ENCODE peak calls at places on chromosomes 11 and 22, in ten cellular contexts. E is fibroblast of the conjunctiva; V is GF-D8; H is OCI-LY7; N is fibroblast of lung; W is endothelial cell; Q is omental fat pad; K is stimulated activated CD4-positive, alpha-beta T cell treated with anti-CD3 and anti-CD28 coated beads, TNF-alpha, amount 100 ng/mL, for 1 hour; S is trophoblast cell; R is PC-3. J is an unnamed sample.

GRCh38 chr11:8533332-8533731 is 60.7 kb downstream of the STK33 start:
- DNase-seq in Q (no peak), N (no peak), E (no peak), K (no peak), H (no peak), S (no peak), W (no peak), V (no peak), R (no peak), J (peak)

GRCh38 chr11:112310414-112310813 is 49.8 kb upstream of the PLET1 start:
- DNase-seq in Q (no peak), S (no peak), E (no peak), K (no peak), N (no peak), W (no peak), V (no peak), H (no peak), R (peak), J (no peak)

GRCh38 chr11:134244593-134244992 is 8.6 kb downstream of the THYN1 start:
- DNase-seq in R (peak), E (no peak), S (peak), N (no peak), Q (no peak), V (peak), H (peak), W (peak), K (no peak), J (peak)

GRCh38 chr22:35230839-35231584 is 26.3 kb upstream of the HMGXB4 start:
- DNase-seq in V (peak), H (peak), R (peak), N (no peak), S (no peak), W (no peak), K (no peak), E (no peak), Q (no peak), J (no peak)

GRCh38 chr11:112661571-112661970 is 299.6 kb upstream of the NCAM1 start:
- DNase-seq in S (no peak), H (no peak), E (no peak), N (no peak), Q (no peak), W (no peak), V (no peak), K (no peak), R (no peak), J (no peak)

GRCh38 chr11:102513869-102514268 is 16.7 kb downstream of the MMP7 start:
- DNase-seq in E (peak), S (no peak), N (peak), V (no peak), H (no peak), R (no peak), W (no peak), Q (no peak), K (no peak), J (no peak)

GRCh38 chr11:118953265-118953664 is 2.8 kb upstream of the UPK2 start:
- DNase-seq in S (no peak), N (peak), E (no peak), W (peak), V (no peak), H (peak), R (no peak), K (no peak), Q (no peak), J (no peak)

GRCh38 chr11:67262731-67263675 is 3.3 kb upstream of the GRK2 start:
- DNase-seq in E (peak), R (peak), K (no peak), W (peak), S (peak), V (peak), Q (peak), H (peak), N (peak), J (peak)

GRCh38 chr11:131897976-131898375 is 527.6 kb downstream of the NTM start:
- DNase-seq in V (no peak), Q (no peak), W (no peak), E (no peak), H (no peak), S (no peak), N (peak), K (no peak), R (no peak), J (no peak)

GRCh38 chr22:33873186-33873585 is 47.1 kb downstream of the LARGE1 start:
- DNase-seq in R (no peak), Q (no peak), W (no peak), N (no peak), V (no peak), H (no peak), S (no peak), K (no peak), E (no peak), J (no peak)

J was measured in GM19239.